ENCODE peak calls at places on chromosomes 3 and 15, in four cellular contexts. One of them, this sample, is unnamed.
A peak's percentile ranks its signal among the peaks of the same experiment; 100 is the strongest.

GRCh38 chr15:73794501-73795133 is 41.5 kb upstream of the INSYN1 start:
- DNase-seq in SIG-M5: no peak
- DNase-seq in NCI-H146: no peak
- DNase-seq in natural killer cell: no peak
- DNase-seq in this sample: peak; percentile 55

GRCh38 chr3:127613406-127613805 is 15.2 kb downstream of the MCM2 start:
- DNase-seq in SIG-M5: no peak
- DNase-seq in NCI-H146: no peak
- DNase-seq in natural killer cell: no peak
- DNase-seq in this sample: no peak

GRCh38 chr3:50481992-50482391 is 21.4 kb downstream of the CACNA2D2 start:
- DNase-seq in SIG-M5: no peak
- DNase-seq in NCI-H146: no peak
- DNase-seq in natural killer cell: no peak
- DNase-seq in this sample: no peak

GRCh38 chr3:172461530-172462138 is 13.4 kb upstream of the GHSR start:
- DNase-seq in SIG-M5: no peak
- DNase-seq in NCI-H146: peak; percentile 11
- DNase-seq in natural killer cell: no peak
- DNase-seq in this sample: peak; percentile 53

GRCh38 chr15:78992416-78993256 is 47.8 kb upstream of the CTSH start:
- DNase-seq in SIG-M5: no peak
- DNase-seq in NCI-H146: no peak
- DNase-seq in natural killer cell: no peak
- DNase-seq in this sample: peak; percentile 35

GRCh38 chr3:98563661-98564281 is 29.6 kb downstream of the CPOX start:
- DNase-seq in SIG-M5: no peak
- DNase-seq in NCI-H146: no peak
- DNase-seq in natural killer cell: no peak
- DNase-seq in this sample: peak; percentile 75

GRCh38 chr15:74291101-74292071 is 55.3 kb downstream of the CCDC33 start:
- DNase-seq in SIG-M5: no peak
- DNase-seq in NCI-H146: peak; percentile 93
- DNase-seq in natural killer cell: peak; percentile 64
- DNase-seq in this sample: peak; percentile 83

GRCh38 chr3:137282871-137283270 is 325.1 kb downstream of the IL20RB start:
- DNase-seq in SIG-M5: no peak
- DNase-seq in NCI-H146: no peak
- DNase-seq in natural killer cell: no peak
- DNase-seq in this sample: no peak

GRCh38 chr15:63551400-63551799 is 45.8 kb upstream of the FBXL22 start:
- DNase-seq in SIG-M5: no peak
- DNase-seq in NCI-H146: no peak
- DNase-seq in natural killer cell: no peak
- DNase-seq in this sample: peak; percentile 77

GRCh38 chr15:76200641-76201105 is 110.6 kb downstream of the ETFA start:
- DNase-seq in SIG-M5: no peak
- DNase-seq in NCI-H146: no peak
- DNase-seq in natural killer cell: no peak
- DNase-seq in this sample: no peak

GRCh38 chr3:55597638-55598037 is 110.5 kb upstream of the WNT5A start:
- DNase-seq in SIG-M5: no peak
- DNase-seq in NCI-H146: no peak
- DNase-seq in natural killer cell: no peak
- DNase-seq in this sample: no peak

GRCh38 chr3:52535411-52536111 is 844 bp upstream of the UQCC5 start:
- DNase-seq in SIG-M5: no peak
- DNase-seq in NCI-H146: no peak
- DNase-seq in natural killer cell: peak; percentile 14
- DNase-seq in this sample: no peak

GRCh38 chr3:73365756-73366397 is 258.9 kb downstream of the PDZRN3 start:
- DNase-seq in SIG-M5: no peak
- DNase-seq in NCI-H146: no peak
- DNase-seq in natural killer cell: no peak
- DNase-seq in this sample: peak; percentile 16

GRCh38 chr3:69020424-69020823 is 6.9 kb upstream of the EOGT start:
- DNase-seq in SIG-M5: no peak
- DNase-seq in NCI-H146: no peak
- DNase-seq in natural killer cell: no peak
- DNase-seq in this sample: peak; percentile 43

GRCh38 chr15:90482124-90483011 is 47.4 kb upstream of the CRTC3 start:
- DNase-seq in SIG-M5: no peak
- DNase-seq in NCI-H146: peak; percentile 3
- DNase-seq in natural killer cell: peak; percentile 29
- DNase-seq in this sample: peak; percentile 82

GRCh38 chr15:22918056-22918455 is 62.1 kb downstream of the CYFIP1 start:
- DNase-seq in SIG-M5: no peak
- DNase-seq in NCI-H146: no peak
- DNase-seq in natural killer cell: no peak
- DNase-seq in this sample: peak; percentile 32

GRCh38 chr3:170909129-170909903 is 879 bp upstream of the EIF5A2 start:
- DNase-seq in SIG-M5: no peak
- DNase-seq in NCI-H146: no peak
- DNase-seq in natural killer cell: no peak
- DNase-seq in this sample: peak; percentile 96

GRCh38 chr3:172777901-172778300 is 27.4 kb downstream of the ECT2 start:
- DNase-seq in SIG-M5: no peak
- DNase-seq in NCI-H146: no peak
- DNase-seq in natural killer cell: no peak
- DNase-seq in this sample: no peak

GRCh38 chr3:23303601-23304217 is 100.6 kb downstream of the UBE2E2 start:
- DNase-seq in SIG-M5: no peak
- DNase-seq in NCI-H146: no peak
- DNase-seq in natural killer cell: no peak
- DNase-seq in this sample: no peak

GRCh38 chr3:153001428-153001827 is 160.6 kb upstream of the RAP2B start:
- DNase-seq in SIG-M5: no peak
- DNase-seq in NCI-H146: no peak
- DNase-seq in natural killer cell: no peak
- DNase-seq in this sample: no peak

GRCh38 chr3:114128826-114129225 is 50.0 kb downstream of the DRD3 start:
- DNase-seq in SIG-M5: no peak
- DNase-seq in NCI-H146: no peak
- DNase-seq in natural killer cell: no peak
- DNase-seq in this sample: no peak

GRCh38 chr15:41659190-41659589 is 1.0 kb upstream of the MGA start:
- DNase-seq in SIG-M5: no peak
- DNase-seq in NCI-H146: no peak
- DNase-seq in natural killer cell: no peak
- DNase-seq in this sample: no peak

GRCh38 chr3:122694966-122695365 is 14.3 kb downstream of the PARP14 start:
- DNase-seq in SIG-M5: no peak
- DNase-seq in NCI-H146: no peak
- DNase-seq in natural killer cell: no peak
- DNase-seq in this sample: no peak

GRCh38 chr3:46847744-46848143 is 15.5 kb downstream of the MYL3 start:
- DNase-seq in SIG-M5: no peak
- DNase-seq in NCI-H146: no peak
- DNase-seq in natural killer cell: no peak
- DNase-seq in this sample: no peak

GRCh38 chr3:44969779-44970178 is 6.2 kb downstream of the ZDHHC3 start:
- DNase-seq in SIG-M5: no peak
- DNase-seq in NCI-H146: no peak
- DNase-seq in natural killer cell: no peak
- DNase-seq in this sample: no peak

GRCh38 chr3:142694225-142694624 is 29.6 kb upstream of the TRPC1 start:
- DNase-seq in SIG-M5: no peak
- DNase-seq in NCI-H146: no peak
- DNase-seq in natural killer cell: no peak
- DNase-seq in this sample: no peak

GRCh38 chr3:133578548-133579191 is 5.2 kb downstream of the CDV3 start:
- DNase-seq in SIG-M5: no peak
- DNase-seq in NCI-H146: no peak
- DNase-seq in natural killer cell: no peak
- DNase-seq in this sample: peak; percentile 70

GRCh38 chr3:196985298-196985697 is 16.7 kb upstream of the PIGZ start:
- DNase-seq in SIG-M5: no peak
- DNase-seq in NCI-H146: no peak
- DNase-seq in natural killer cell: no peak
- DNase-seq in this sample: no peak

GRCh38 chr3:30341851-30342250 is 264.6 kb upstream of the TGFBR2 start:
- DNase-seq in SIG-M5: no peak
- DNase-seq in NCI-H146: no peak
- DNase-seq in natural killer cell: no peak
- DNase-seq in this sample: no peak

GRCh38 chr3:13543251-13543650 is 5.7 kb upstream of the FBLN2 start:
- DNase-seq in SIG-M5: no peak
- DNase-seq in NCI-H146: no peak
- DNase-seq in natural killer cell: no peak
- DNase-seq in this sample: peak; percentile 90

GRCh38 chr3:43948013-43948412 is 257.3 kb downstream of the ABHD5 start:
- DNase-seq in SIG-M5: no peak
- DNase-seq in NCI-H146: no peak
- DNase-seq in natural killer cell: no peak
- DNase-seq in this sample: no peak

GRCh38 chr15:40856736-40857135 is 12.9 kb downstream of the SPINT1 start:
- DNase-seq in SIG-M5: no peak
- DNase-seq in NCI-H146: no peak
- DNase-seq in natural killer cell: no peak
- DNase-seq in this sample: no peak

GRCh38 chr15:46918462-46919125 is 798.7 kb upstream of the SEMA6D start:
- DNase-seq in SIG-M5: no peak
- DNase-seq in NCI-H146: no peak
- DNase-seq in natural killer cell: no peak
- DNase-seq in this sample: no peak

GRCh38 chr3:62682826-62683225 is 192.4 kb downstream of the CADPS start:
- DNase-seq in SIG-M5: no peak
- DNase-seq in NCI-H146: no peak
- DNase-seq in natural killer cell: no peak
- DNase-seq in this sample: no peak

GRCh38 chr15:68235022-68235421 is 5.5 kb upstream of the CLN6 start:
- DNase-seq in SIG-M5: no peak
- DNase-seq in NCI-H146: no peak
- DNase-seq in natural killer cell: no peak
- DNase-seq in this sample: no peak

GRCh38 chr3:182212479-182213076 is 500.9 kb downstream of the SOX2 start:
- DNase-seq in SIG-M5: no peak
- DNase-seq in NCI-H146: peak; percentile 98
- DNase-seq in natural killer cell: no peak
- DNase-seq in this sample: peak; percentile 21

GRCh38 chr15:63203451-63204090 is 14.2 kb downstream of the RAB8B start:
- DNase-seq in SIG-M5: no peak
- DNase-seq in NCI-H146: no peak
- DNase-seq in natural killer cell: peak; percentile 63
- DNase-seq in this sample: peak; percentile 46

GRCh38 chr3:38029400-38030125 is at the start of gene PLCD1:
- DNase-seq in SIG-M5: no peak
- DNase-seq in NCI-H146: peak; percentile 29
- DNase-seq in natural killer cell: peak; percentile 43
- DNase-seq in this sample: peak; percentile 31